ENCODE peak calls at places on chromosomes 6 and 20, in nine cellular contexts. Y, F, O, I, C, B, R, E and U are unnamed samples.

GRCh38 chr20:46430921-46431712 is 24.7 kb upstream of the ELMO2 start:
- DNase-seq in Y (no peak), F (no peak), O (no peak), I (no peak), C (no peak), B (no peak), R (no peak), E (no peak), U (no peak)

GRCh38 chr6:73854998-73855718 is 159.2 kb downstream of the CD109 start:
- DNase-seq in Y (peak; percentile 11), F (peak; percentile 38), O (no peak), I (peak; percentile 29), C (no peak), B (no peak), R (peak; percentile 87), E (no peak), U (no peak)

GRCh38 chr6:87702589-87702945 is 534 bp upstream of the AKIRIN2 start:
- DNase-seq in Y (no peak), F (peak; percentile 75), O (no peak), I (peak; percentile 51), C (no peak), B (no peak), R (no peak), E (no peak), U (no peak)

GRCh38 chr20:39016496-39016895 is 54.4 kb downstream of the DHX35 start:
- DNase-seq in Y (no peak), F (no peak), O (no peak), I (no peak), C (no peak), B (no peak), R (no peak), E (no peak), U (no peak)

GRCh38 chr20:37902504-37903313 is at the start of gene VSTM2L:
- DNase-seq in Y (peak; percentile 40), F (peak; percentile 62), O (no peak), I (peak; percentile 81), C (no peak), B (no peak), R (peak; percentile 74), E (no peak), U (no peak)

GRCh38 chr20:60210779-60211617 is 252.8 kb downstream of the CDH26 start:
- DNase-seq in Y (peak; percentile 73), F (peak; percentile 24), O (peak; percentile 4), I (peak; percentile 90), C (peak; percentile 81), B (peak; percentile 34), R (peak; percentile 67), E (peak; percentile 63), U (peak; percentile 82)

GRCh38 chr6:12608874-12609273 is 107.7 kb upstream of the PHACTR1 start:
- DNase-seq in Y (no peak), F (no peak), O (no peak), I (no peak), C (no peak), B (no peak), R (no peak), E (no peak), U (no peak)

GRCh38 chr20:16004108-16004854 is 569.0 kb downstream of the KIF16B start:
- DNase-seq in Y (no peak), F (no peak), O (no peak), I (no peak), C (no peak), B (no peak), R (no peak), E (peak; percentile 28), U (no peak)

GRCh38 chr6:85551264-85551663 is 42.4 kb downstream of the SNX14 start:
- DNase-seq in Y (no peak), F (no peak), O (no peak), I (peak; percentile 13), C (no peak), B (no peak), R (no peak), E (no peak), U (no peak)

GRCh38 chr20:2330090-2330695 is 34.4 kb downstream of the TGM3 start:
- DNase-seq in Y (no peak), F (no peak), O (no peak), I (no peak), C (no peak), B (no peak), R (no peak), E (no peak), U (no peak)

DNA sequence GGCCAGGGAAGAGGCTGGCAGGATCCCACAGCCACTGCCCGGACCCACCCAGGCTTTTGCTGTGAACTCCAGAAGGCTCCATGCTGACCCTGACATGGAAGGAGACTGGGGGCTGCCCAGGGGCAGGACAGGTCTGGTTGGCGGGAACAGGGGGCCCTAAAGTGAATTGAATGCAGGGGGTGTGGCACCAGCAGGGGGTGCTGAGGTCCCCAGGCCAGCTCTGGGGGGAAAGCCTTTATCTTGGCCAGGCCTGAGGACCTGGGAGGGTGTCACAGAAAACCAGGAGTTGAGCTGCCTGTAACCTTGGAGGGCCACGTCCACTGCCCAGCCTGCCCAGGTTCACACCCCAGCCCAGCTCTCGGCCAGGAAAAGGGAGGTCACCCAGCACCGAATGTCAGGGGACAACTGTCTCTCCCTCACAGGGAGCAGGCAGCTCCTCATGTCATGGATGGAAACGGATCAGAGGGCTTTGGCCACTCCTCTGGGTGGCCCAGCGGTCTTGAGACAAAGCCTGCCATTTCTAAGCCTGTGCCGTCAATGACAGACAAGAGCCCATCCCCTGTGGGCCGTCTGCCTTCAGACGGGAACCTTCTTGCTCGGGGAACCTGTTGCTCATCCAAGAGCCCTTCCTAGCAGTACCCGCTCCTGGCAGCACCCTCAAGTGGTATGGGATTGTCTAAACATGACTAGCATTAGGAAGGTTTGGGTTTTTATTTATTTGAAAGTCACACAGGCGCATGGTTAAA is 2.9 kb upstream of the YTHDF1 start:
- DNase-seq in Y (no peak), F (no peak), O (no peak), I (no peak), C (no peak), B (no peak), R (no peak), E (no peak), U (no peak)
- TF ChIP-seq CTCF in Y (no peak), F (no peak), O (no peak), I (no peak), C (no peak), B (no peak), R (no peak), E (no peak), U (no peak)

DNA sequence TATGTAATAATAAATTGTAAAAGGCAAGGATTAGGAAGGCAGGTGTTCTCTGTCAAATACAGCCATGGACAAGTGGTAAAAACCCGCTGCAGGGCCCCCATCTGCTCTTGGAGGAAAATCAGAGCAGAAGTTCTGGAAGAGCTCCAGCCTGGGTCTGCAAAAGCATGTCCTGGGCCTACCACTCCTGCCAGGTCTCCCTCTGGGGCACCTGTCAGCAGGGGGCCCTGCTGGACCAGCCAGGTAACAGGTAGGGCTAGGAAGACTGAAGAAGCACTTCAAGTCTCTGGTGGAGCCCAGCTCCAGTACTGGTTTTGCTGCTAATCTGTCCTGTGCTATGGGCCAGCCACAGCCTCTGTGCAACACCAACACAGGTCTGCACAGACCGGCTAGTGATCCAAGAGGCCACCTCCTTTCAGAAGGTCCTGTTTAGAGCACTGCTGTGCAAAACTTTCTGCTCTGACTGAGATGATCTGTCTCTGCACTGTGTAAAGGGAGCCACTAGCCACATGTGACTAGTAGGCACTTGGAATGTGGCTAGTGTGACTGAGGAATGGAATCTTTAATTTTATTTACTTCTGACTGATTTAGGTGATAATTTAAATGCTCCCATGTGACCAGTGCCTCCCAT is 30.2 kb downstream of the RRBP1 start:
- DNase-seq in Y (no peak), F (no peak), O (no peak), I (peak; percentile 19), C (no peak), B (no peak), R (no peak), E (no peak), U (no peak)
- TF ChIP-seq CTCF in Y (no peak), F (no peak), O (no peak), I (no peak), C (no peak), B (no peak), R (no peak), E (no peak), U (no peak)

GRCh38 chr6:77450924-77451323 is 12.4 kb downstream of the HTR1B start:
- DNase-seq in Y (no peak), F (no peak), O (no peak), I (no peak), C (no peak), B (no peak), R (peak; percentile 49), E (no peak), U (no peak)
- TF ChIP-seq CTCF in Y (no peak), F (peak; percentile 12), O (peak; percentile 31), I (peak; percentile 34), C (no peak), B (no peak), R (peak; percentile 38), E (peak; percentile 31), U (no peak)

GRCh38 chr6:29976588-29977424 is 34.5 kb downstream of the HLA-A start:
- DNase-seq in Y (peak; percentile 91), F (peak; percentile 49), O (no peak), I (peak; percentile 55), C (peak; percentile 66), B (no peak), R (peak; percentile 68), E (peak; percentile 91), U (no peak)
- TF ChIP-seq CTCF in Y (peak; percentile 55), F (no peak), O (peak; percentile 39), I (peak; percentile 63), C (no peak), B (no peak), R (peak; percentile 53), E (peak; percentile 32), U (peak; percentile 37)

GRCh38 chr6:72248621-72249020 is 362.3 kb downstream of the RIMS1 start:
- DNase-seq in Y (no peak), F (peak; percentile 25), O (no peak), I (no peak), C (no peak), B (no peak), R (no peak), E (no peak), U (no peak)

GRCh38 chr6:72245565-72245964 is 359.2 kb downstream of the RIMS1 start:
- DNase-seq in Y (no peak), F (peak; percentile 15), O (no peak), I (no peak), C (no peak), B (no peak), R (no peak), E (no peak), U (no peak)

GRCh38 chr6:72250664-72251063 is 364.3 kb downstream of the RIMS1 start:
- DNase-seq in Y (no peak), F (no peak), O (no peak), I (no peak), C (no peak), B (no peak), R (peak; percentile 10), E (no peak), U (no peak)

GRCh38 chr6:72246926-72247325 is 360.6 kb downstream of the RIMS1 start:
- DNase-seq in Y (no peak), F (no peak), O (no peak), I (peak; percentile 1), C (no peak), B (no peak), R (no peak), E (no peak), U (no peak)
- TF ChIP-seq CTCF in Y (no peak), F (no peak), O (no peak), I (no peak), C (no peak), B (no peak), R (no peak), E (no peak), U (no peak)

DNA sequence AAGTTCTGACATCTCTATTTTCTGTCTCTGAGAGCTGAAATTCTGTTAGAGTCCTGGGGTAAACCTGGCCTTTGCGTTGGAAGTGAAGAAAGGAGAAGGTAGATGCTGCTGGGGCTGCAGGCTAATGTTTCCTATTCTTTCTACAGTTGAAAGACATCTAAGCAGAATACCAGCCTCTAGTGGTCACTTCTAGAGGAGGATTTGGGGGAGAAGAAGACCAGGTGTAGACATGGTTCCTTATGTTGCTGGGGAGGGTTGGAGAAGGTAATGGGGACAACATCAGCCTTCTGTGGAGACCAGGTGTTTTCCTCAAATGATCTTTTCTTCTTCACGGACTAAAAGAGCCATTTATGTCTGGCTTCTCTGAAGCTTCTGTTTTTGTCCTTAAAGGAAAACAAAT is 62.6 kb downstream of the BTBD3 start:
- DNase-seq in Y (no peak), F (no peak), O (no peak), I (no peak), C (no peak), B (no peak), R (no peak), E (no peak), U (no peak)
- TF ChIP-seq CTCF in Y (no peak), F (no peak), O (no peak), I (no peak), C (no peak), B (no peak), R (peak; percentile 20), E (no peak), U (no peak)